ENCODE peak calls at places on chromosomes 16 and 17, in nine cellular contexts. G, A, E, H, K, Q, M, X and J are unnamed samples.
A peak's percentile ranks its signal among the peaks of the same experiment; 100 is the strongest.

GRCh38 chr17:81865733-81866439 is 5.3 kb downstream of the ARHGDIA start:
- DNase-seq in K (peak; percentile 95), H (no peak), E (no peak), X (no peak), A (no peak), G (no peak), Q (no peak), M (no peak), J (no peak)

GRCh38 chr16:1028056-1028455 is 44.5 kb upstream of the SSTR5 start:
- DNase-seq in G (no peak), X (no peak), M (no peak), A (no peak), K (no peak), H (no peak), Q (no peak), E (no peak), J (no peak)

GRCh38 chr16:69448470-69449193 is 24.2 kb downstream of the CYB5B start:
- DNase-seq in A (peak; percentile 61), E (no peak), K (no peak), X (no peak), M (no peak), Q (no peak), H (no peak), G (no peak), J (no peak)

GRCh38 chr16:14095883-14096551 is 24.9 kb downstream of the MRTFB start:
- DNase-seq in Q (no peak), X (peak; percentile 14), A (no peak), H (no peak), K (no peak), M (no peak), G (no peak), E (no peak), J (no peak)

GRCh38 chr16:81511371-81511770 is 66.8 kb downstream of the CMIP start:
- DNase-seq in X (peak; percentile 86), H (no peak), K (no peak), G (no peak), Q (no peak), M (no peak), A (no peak), E (no peak), J (no peak)

GRCh38 chr16:79754081-79754872 is 153.7 kb upstream of the MAF start:
- DNase-seq in M (no peak), X (no peak), H (no peak), E (no peak), G (no peak), Q (no peak), K (no peak), A (no peak), J (peak; percentile 59)

GRCh38 chr16:2156025-2156848 is 655 bp downstream of the TRAF7 start:
- DNase-seq in Q (no peak), K (no peak), A (no peak), H (no peak), E (peak; percentile 31), X (no peak), G (no peak), M (no peak), J (no peak)

GRCh38 chr17:62703269-62703775 is 75.9 kb downstream of the MRC2 start:
- DNase-seq in G (no peak), M (no peak), H (no peak), Q (no peak), X (no peak), A (no peak), E (peak; percentile 25), K (peak; percentile 44), J (no peak)

GRCh38 chr16:11315499-11315898 is 29.8 kb upstream of the RMI2 start:
- DNase-seq in G (no peak), X (no peak), M (no peak), A (no peak), E (no peak), K (no peak), Q (no peak), H (no peak), J (no peak)

GRCh38 chr16:68909099-68909733 is 65.9 kb downstream of the TANGO6 start:
- DNase-seq in K (no peak), M (no peak), X (no peak), G (no peak), E (no peak), H (no peak), Q (no peak), A (no peak), J (no peak)